ENCODE peak calls at places on chromosomes 6 and 20, in four cellular contexts. X is activated CD8-positive, alpha-beta T cell treated with anti-CD3 and anti-CD28 coated beads for 36 hours; G is RKO; L is right cardiac atrium. O is an unnamed sample.

GRCh38 chr20:11354841-11355240 is 562.9 kb upstream of the BTBD3 start:
- DNase-seq in X (no peak), G (no peak), L (no peak), O (no peak)

GRCh38 chr20:9590189-9590588 is 75.8 kb downstream of the LAMP5 start:
- DNase-seq in X (no peak), G (no peak), L (no peak), O (no peak)

GRCh38 chr20:271069-271468 is 13.5 kb downstream of the DEFB132 start:
- DNase-seq in X (no peak), G (no peak), L (no peak), O (no peak)

GRCh38 chr6:21300439-21300838 is 293.1 kb upstream of the SOX4 start:
- DNase-seq in X (no peak), G (no peak), L (no peak), O (no peak)

GRCh38 chr6:15521516-15521915 is 141.3 kb downstream of the DTNBP1 start:
- DNase-seq in X (no peak), G (no peak), L (no peak), O (peak; percentile 22)

GRCh38 chr20:51023617-51024155 is 779 bp upstream of the KCNG1 start:
- DNase-seq in X (no peak), G (no peak), L (no peak), O (no peak)

GRCh38 chr6:154350293-154350692 is 6.3 kb downstream of the IPCEF1 start:
- DNase-seq in X (no peak), G (no peak), L (no peak), O (no peak)

GRCh38 chr6:25042599-25042936 is 106.8 kb upstream of the RIPOR2 start:
- DNase-seq in X (peak; percentile 45), G (no peak), L (no peak), O (no peak)

GRCh38 chr6:109867009-109867969 is 110.8 kb upstream of the GPR6 start:
- DNase-seq in X (no peak), G (no peak), L (peak; percentile 83), O (peak; percentile 94)

GRCh38 chr20:38145094-38146075 is 19.7 kb downstream of the TGM2 start:
- DNase-seq in X (no peak), G (no peak), L (peak; percentile 67), O (no peak)

GRCh38 chr6:11609324-11610071 is 71.9 kb downstream of the TMEM170B start:
- DNase-seq in X (no peak), G (no peak), L (peak; percentile 83), O (no peak)

GRCh38 chr20:53763707-53764415 is 170.2 kb upstream of the ZNF217 start:
- DNase-seq in X (no peak), G (no peak), L (no peak), O (no peak)

GRCh38 chr6:11711994-11712698 is 66.5 kb downstream of the ADTRP start:
- DNase-seq in X (peak; percentile 42), G (peak; percentile 12), L (no peak), O (no peak)

GRCh38 chr20:19628570-19629134 is 129.4 kb upstream of the RIN2 start:
- DNase-seq in X (peak; percentile 69), G (peak; percentile 65), L (no peak), O (peak; percentile 71)

GRCh38 chr20:59873409-59873808 is 60.0 kb downstream of the SYCP2 start:
- DNase-seq in X (no peak), G (no peak), L (no peak), O (no peak)

GRCh38 chr20:38073307-38074010 is 39.9 kb downstream of the RPRD1B start:
- DNase-seq in X (peak; percentile 25), G (peak; percentile 68), L (peak; percentile 80), O (peak; percentile 33)

GRCh38 chr20:35111141-35111888 is 18.7 kb upstream of the TRPC4AP start:
- DNase-seq in X (no peak), G (peak; percentile 95), L (no peak), O (no peak)